ENCODE peak calls at places on chromosomes 11 and 22, in seven cellular contexts. N, Z, A, U, G, W and C are unnamed samples.

GRCh38 chr22:37862570-37863325 is 13.5 kb downstream of the EIF3L start:
- DNase-seq in N (no peak), Z (no peak), A (no peak), U (no peak), G (no peak), W (peak), C (no peak)

GRCh38 chr11:46588131-46588530 is 5.7 kb downstream of the AMBRA1 start:
- DNase-seq in N (no peak), Z (no peak), A (no peak), U (no peak), G (no peak), W (no peak), C (no peak)

GRCh38 chr11:7543302-7543701 is 29.5 kb downstream of the PPFIBP2 start:
- DNase-seq in N (no peak), Z (no peak), A (no peak), U (no peak), G (no peak), W (no peak), C (no peak)

GRCh38 chr11:79076526-79077115 is 364.2 kb downstream of the TENM4 start:
- DNase-seq in N (peak), Z (no peak), A (peak), U (no peak), G (no peak), W (peak), C (no peak)

GRCh38 chr11:11463397-11463796 is 110.3 kb upstream of the CSNK2A3 start:
- DNase-seq in N (no peak), Z (no peak), A (peak), U (no peak), G (no peak), W (no peak), C (no peak)

GRCh38 chr22:23192133-23192532 is 11.8 kb downstream of the BCR start:
- DNase-seq in N (no peak), Z (no peak), A (no peak), U (no peak), G (no peak), W (no peak), C (no peak)

GRCh38 chr22:41334215-41334614 is 32.9 kb downstream of the ZC3H7B start:
- DNase-seq in N (no peak), Z (no peak), A (no peak), U (no peak), G (no peak), W (no peak), C (no peak)

GRCh38 chr22:48179571-48180546 is 1417.4 kb downstream of the TBC1D22A start:
- DNase-seq in N (no peak), Z (no peak), A (no peak), U (no peak), G (no peak), W (no peak), C (no peak)

GRCh38 chr11:64947202-64947814 is 11.6 kb upstream of the GPHA2 start:
- DNase-seq in N (no peak), Z (no peak), A (no peak), U (no peak), G (no peak), W (no peak), C (no peak)

GRCh38 chr22:43202756-43203155 is 15.8 kb upstream of the TTLL12 start:
- DNase-seq in N (no peak), Z (no peak), A (no peak), U (no peak), G (no peak), W (no peak), C (no peak)

GRCh38 chr11:132886335-132886734 is 646.0 kb downstream of the OPCML start:
- DNase-seq in N (no peak), Z (no peak), A (no peak), U (no peak), G (no peak), W (no peak), C (no peak)

GRCh38 chr11:91872216-91872615 is 352.4 kb upstream of the FAT3 start:
- DNase-seq in N (no peak), Z (no peak), A (no peak), U (no peak), G (no peak), W (no peak), C (no peak)

GRCh38 chr11:102926517-102926916 is 29.0 kb downstream of the MMP13 start:
- DNase-seq in N (no peak), Z (no peak), A (no peak), U (no peak), G (no peak), W (no peak), C (no peak)

GRCh38 chr11:35115688-35116030 is 23.3 kb upstream of the CD44 start:
- DNase-seq in N (no peak), Z (no peak), A (no peak), U (no peak), G (no peak), W (no peak), C (no peak)

GRCh38 chr11:11703885-11704284 is 82.1 kb upstream of the GALNT18 start:
- DNase-seq in N (no peak), Z (no peak), A (no peak), U (no peak), G (no peak), W (no peak), C (no peak)

GRCh38 chr22:40487663-40488249 is 117.4 kb downstream of the SGSM3 start:
- DNase-seq in N (peak), Z (no peak), A (peak), U (no peak), G (no peak), W (peak), C (no peak)

GRCh38 chr22:39363751-39364484 is 14.1 kb downstream of the SYNGR1 start:
- DNase-seq in N (peak), Z (no peak), A (peak), U (no peak), G (no peak), W (no peak), C (no peak)

GRCh38 chr22:41683052-41683451 is 5.6 kb downstream of the SNU13 start:
- DNase-seq in N (no peak), Z (no peak), A (no peak), U (no peak), G (no peak), W (no peak), C (no peak)

GRCh38 chr22:30857791-30858190 is 110.8 kb downstream of the MORC2 start:
- DNase-seq in N (peak), Z (no peak), A (no peak), U (no peak), G (no peak), W (no peak), C (no peak)

GRCh38 chr11:57308426-57309060 is 16.2 kb downstream of the TNKS1BP1 start:
- DNase-seq in N (no peak), Z (no peak), A (no peak), U (no peak), G (no peak), W (no peak), C (no peak)

GRCh38 chr11:125180413-125181305 is 16.1 kb downstream of the PKNOX2 start:
- DNase-seq in N (no peak), Z (no peak), A (no peak), U (no peak), G (no peak), W (no peak), C (no peak)

GRCh38 chr11:68513930-68514487 is 53.5 kb downstream of the PPP6R3 start:
- DNase-seq in N (no peak), Z (no peak), A (no peak), U (no peak), G (no peak), W (no peak), C (no peak)

GRCh38 chr11:32435152-32435480 is 223 bp downstream of the WT1 start:
- DNase-seq in N (peak), Z (no peak), A (no peak), U (no peak), G (no peak), W (no peak), C (no peak)

GRCh38 chr22:28268845-28269244 is 349.8 kb upstream of the PITPNB start:
- DNase-seq in N (no peak), Z (no peak), A (no peak), U (no peak), G (no peak), W (no peak), C (no peak)

GRCh38 chr11:14237333-14237988 is 121.5 kb downstream of the RRAS2 start:
- DNase-seq in N (no peak), Z (no peak), A (no peak), U (peak), G (peak), W (no peak), C (peak)

GRCh38 chr11:83330303-83330702 is 44.1 kb upstream of the CCDC90B start:
- DNase-seq in N (no peak), Z (no peak), A (no peak), U (no peak), G (no peak), W (no peak), C (no peak)

GRCh38 chr11:31499576-31500178 is 9.7 kb downstream of the IMMP1L start:
- DNase-seq in N (no peak), Z (no peak), A (no peak), U (no peak), G (no peak), W (no peak), C (no peak)

GRCh38 chr11:121696177-121696863 is 243.6 kb upstream of the SORL1-AS1 start:
- DNase-seq in N (no peak), Z (no peak), A (no peak), U (no peak), G (no peak), W (no peak), C (no peak)

GRCh38 chr11:65653229-65654225 is 9.2 kb downstream of the RELA start:
- DNase-seq in N (no peak), Z (no peak), A (no peak), U (peak), G (no peak), W (peak), C (no peak)

GRCh38 chr22:48492371-48493320 is 1335.0 kb downstream of the BRD1 start:
- DNase-seq in N (peak), Z (no peak), A (peak), U (peak), G (peak), W (peak), C (peak)

GRCh38 chr11:112498701-112499100 is 238.0 kb upstream of the PLET1 start:
- DNase-seq in N (no peak), Z (no peak), A (no peak), U (no peak), G (no peak), W (no peak), C (no peak)

GRCh38 chr11:59053387-59053786 is 32.7 kb upstream of the GLYATL1B start:
- DNase-seq in N (peak), Z (peak), A (peak), U (no peak), G (no peak), W (peak), C (no peak)

GRCh38 chr11:45043755-45044475 is 93.2 kb upstream of the TP53I11 start:
- DNase-seq in N (no peak), Z (no peak), A (no peak), U (no peak), G (no peak), W (no peak), C (no peak)

GRCh38 chr11:45038923-45039322 is 88.2 kb upstream of the TP53I11 start:
- DNase-seq in N (no peak), Z (no peak), A (no peak), U (no peak), G (no peak), W (no peak), C (no peak)

GRCh38 chr11:45045692-45046471 is 95.2 kb upstream of the TP53I11 start:
- DNase-seq in N (no peak), Z (no peak), A (no peak), U (no peak), G (no peak), W (no peak), C (no peak)

GRCh38 chr11:45041556-45041955 is 90.9 kb upstream of the TP53I11 start:
- DNase-seq in N (no peak), Z (no peak), A (no peak), U (no peak), G (no peak), W (no peak), C (no peak)

DNA sequence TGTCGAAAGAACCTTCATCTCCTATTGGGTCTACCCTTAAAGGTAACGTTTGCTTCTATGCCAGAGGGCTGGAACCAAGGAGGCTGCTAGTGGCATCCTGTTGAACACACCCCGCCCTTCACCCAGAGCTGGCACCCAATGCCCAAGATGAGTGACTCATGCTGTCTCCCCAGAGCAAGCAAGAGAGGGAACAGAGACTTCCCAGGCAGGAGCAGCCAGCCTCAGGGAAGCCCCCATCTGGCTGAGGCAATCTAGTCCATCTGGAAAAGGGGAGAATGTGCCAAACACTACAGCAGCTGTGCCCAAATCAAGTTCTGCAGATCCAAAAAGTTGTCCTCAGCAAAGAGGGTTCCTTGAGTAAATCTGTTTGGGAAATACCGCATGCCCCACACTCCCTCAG is 91.9 kb upstream of the TP53I11 start:
- DNase-seq in N (no peak), Z (no peak), A (peak), U (no peak), G (no peak), W (no peak), C (no peak)
- TF ChIP-seq POLR2AphosphoS5 in N (no peak), Z (no peak), A (no peak), U (no peak), G (no peak), W (no peak), C (no peak)

GRCh38 chr22:20552913-20553401 is 45.5 kb downstream of the MED15 start:
- DNase-seq in N (no peak), Z (no peak), A (no peak), U (no peak), G (no peak), W (peak), C (no peak)
- TF ChIP-seq TAF1 in N (no peak), Z (no peak), A (no peak), U (no peak), G (no peak), W (no peak), C (no peak)

DNA sequence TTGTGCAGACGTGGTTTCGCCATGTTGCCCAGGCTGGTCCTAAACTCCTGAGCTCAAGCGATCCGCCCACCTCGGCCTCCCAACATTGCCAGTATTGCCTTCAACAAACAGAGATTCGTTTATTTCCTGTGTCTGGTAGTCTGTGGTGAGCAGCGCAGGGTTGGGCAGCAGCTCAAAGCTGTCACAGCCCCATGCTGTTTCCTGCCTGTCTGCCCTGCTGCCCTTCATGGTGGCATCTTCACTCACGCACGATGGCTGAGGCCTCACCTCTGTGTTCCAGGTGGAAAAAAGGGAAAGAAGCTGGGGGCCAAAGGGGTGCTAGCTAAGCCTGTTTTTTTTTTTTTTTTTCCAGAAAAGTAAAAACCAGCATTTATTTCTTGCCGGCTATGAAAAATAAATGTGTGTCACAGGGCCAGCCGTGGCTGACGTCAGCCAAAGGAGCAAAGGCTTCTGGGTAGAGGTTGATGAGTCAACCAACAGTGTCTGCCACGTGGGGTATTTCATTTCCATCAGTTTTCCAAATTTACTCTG is 28.8 kb downstream of the TBC1D22A start:
- DNase-seq in N (no peak), Z (no peak), A (no peak), U (no peak), G (no peak), W (no peak), C (no peak)
- TF ChIP-seq POLR2AphosphoS5 in N (no peak), Z (no peak), A (no peak), U (no peak), G (no peak), W (no peak), C (no peak)

GRCh38 chr22:50607366-50608020 is 6.9 kb downstream of the MAPK8IP2 start:
- DNase-seq in N (no peak), Z (no peak), A (no peak), U (no peak), G (no peak), W (no peak), C (no peak)
- TF ChIP-seq TAF1 in N (no peak), Z (no peak), A (no peak), U (no peak), G (no peak), W (no peak), C (no peak)

GRCh38 chr11:76962583-76963416 is 71.4 kb upstream of the B3GNT6 start:
- DNase-seq in N (no peak), Z (no peak), A (no peak), U (peak), G (peak), W (peak), C (peak)
- TF ChIP-seq POLR2AphosphoS5 in N (no peak), Z (no peak), A (no peak), U (no peak), G (no peak), W (no peak), C (no peak)

GRCh38 chr11:16844268-16844667 is 105.8 kb downstream of the C11orf58 start:
- DNase-seq in N (no peak), Z (no peak), A (no peak), U (no peak), G (no peak), W (no peak), C (no peak)

GRCh38 chr11:16841481-16841880 is 103.0 kb downstream of the C11orf58 start:
- DNase-seq in N (no peak), Z (no peak), A (no peak), U (no peak), G (no peak), W (no peak), C (no peak)

GRCh38 chr11:16841984-16842383 is 103.5 kb downstream of the C11orf58 start:
- DNase-seq in N (no peak), Z (no peak), A (no peak), U (no peak), G (no peak), W (no peak), C (no peak)

GRCh38 chr11:16840951-16841350 is 102.5 kb downstream of the C11orf58 start:
- DNase-seq in N (no peak), Z (no peak), A (no peak), U (no peak), G (no peak), W (no peak), C (no peak)

DNA sequence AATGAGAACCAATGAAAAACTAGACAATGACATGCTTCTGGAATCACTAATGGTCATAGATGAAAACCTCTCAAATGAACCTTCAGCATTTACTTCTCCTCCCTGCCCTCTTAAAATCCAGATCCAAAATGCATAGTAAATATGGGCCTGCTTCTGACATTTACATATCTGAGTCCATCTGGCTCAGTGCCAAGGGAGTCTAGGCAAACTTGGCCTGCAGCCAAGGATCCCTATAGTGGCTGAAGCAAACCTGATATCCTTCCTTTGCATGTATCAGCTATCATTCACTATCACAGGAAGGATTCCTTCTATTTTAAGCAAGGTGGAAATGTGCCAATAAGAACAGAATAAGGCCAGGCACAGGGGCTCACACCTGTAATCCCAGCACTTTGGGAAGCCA is 104.9 kb downstream of the C11orf58 start:
- DNase-seq in N (peak), Z (no peak), A (peak), U (no peak), G (no peak), W (peak), C (no peak)
- TF ChIP-seq TAF1 in N (no peak), Z (no peak), A (no peak), U (no peak), G (no peak), W (no peak), C (no peak)

GRCh38 chr11:86947541-86947940 is 7.7 kb downstream of the FZD4 start:
- DNase-seq in N (no peak), Z (no peak), A (no peak), U (no peak), G (no peak), W (no peak), C (no peak)
- TF ChIP-seq POLR2AphosphoS5 in N (no peak), Z (no peak), A (no peak), U (no peak), G (no peak), W (no peak), C (no peak)